ENCODE peak calls at places on chromosomes 12 and 14, in nine cellular contexts. One of them, this sample, is unnamed.

GRCh38 chr12:116274552-116275375 is 2.7 kb downstream of the MED13L start:
- DNase-seq in activated CD4-positive, alpha-beta T cell treated with anti-CD3 and anti-CD28 coated beads, Interleukin-2, amount 50 U/mL, for 48 hours: no peak
- DNase-seq in T-helper 1 cell: no peak
- DNase-seq in central memory CD4-positive, alpha-beta T cell: no peak
- DNase-seq in mammary epithelial cell: no peak
- DNase-seq in hepatic stellate cell: no peak
- DNase-seq in AG08396: no peak
- DNase-seq in HFFc6: no peak
- DNase-seq in neural crest cell: no peak
- DNase-seq in this sample: no peak

GRCh38 chr12:3263282-3263681 is 186.1 kb downstream of the TSPAN9 start:
- DNase-seq in neural crest cell: no peak
- DNase-seq in hepatic stellate cell: no peak
- DNase-seq in activated CD4-positive, alpha-beta T cell treated with anti-CD3 and anti-CD28 coated beads, Interleukin-2, amount 50 U/mL, for 48 hours: no peak
- DNase-seq in AG08396: no peak
- DNase-seq in T-helper 1 cell: no peak
- DNase-seq in central memory CD4-positive, alpha-beta T cell: no peak
- DNase-seq in HFFc6: no peak
- DNase-seq in mammary epithelial cell: no peak
- DNase-seq in this sample: no peak

GRCh38 chr14:88667555-88668273 is 104.9 kb downstream of the ZC3H14 start:
- DNase-seq in central memory CD4-positive, alpha-beta T cell: peak; percentile 54
- DNase-seq in neural crest cell: peak; percentile 53
- DNase-seq in mammary epithelial cell: peak; percentile 70
- DNase-seq in activated CD4-positive, alpha-beta T cell treated with anti-CD3 and anti-CD28 coated beads, Interleukin-2, amount 50 U/mL, for 48 hours: peak; percentile 21
- DNase-seq in AG08396: peak; percentile 77
- DNase-seq in HFFc6: peak; percentile 75
- DNase-seq in hepatic stellate cell: peak; percentile 61
- DNase-seq in T-helper 1 cell: peak; percentile 56
- DNase-seq in this sample: peak; percentile 41

GRCh38 chr14:73884438-73885190 is 2.0 kb upstream of the ZNF410 start:
- DNase-seq in central memory CD4-positive, alpha-beta T cell: no peak
- DNase-seq in T-helper 1 cell: no peak
- DNase-seq in mammary epithelial cell: no peak
- DNase-seq in HFFc6: no peak
- DNase-seq in neural crest cell: no peak
- DNase-seq in activated CD4-positive, alpha-beta T cell treated with anti-CD3 and anti-CD28 coated beads, Interleukin-2, amount 50 U/mL, for 48 hours: no peak
- DNase-seq in AG08396: no peak
- DNase-seq in hepatic stellate cell: no peak
- DNase-seq in this sample: no peak

GRCh38 chr14:21525995-21526671 is at the start of gene SALL2:
- DNase-seq in mammary epithelial cell: no peak
- DNase-seq in activated CD4-positive, alpha-beta T cell treated with anti-CD3 and anti-CD28 coated beads, Interleukin-2, amount 50 U/mL, for 48 hours: peak; percentile 82
- DNase-seq in AG08396: peak; percentile 58
- DNase-seq in HFFc6: no peak
- DNase-seq in T-helper 1 cell: peak; percentile 32
- DNase-seq in hepatic stellate cell: peak; percentile 22
- DNase-seq in neural crest cell: peak; percentile 76
- DNase-seq in central memory CD4-positive, alpha-beta T cell: peak; percentile 33
- DNase-seq in this sample: peak; percentile 58

GRCh38 chr12:581321-581720 is 81.9 kb downstream of the NINJ2 start:
- DNase-seq in AG08396: no peak
- DNase-seq in activated CD4-positive, alpha-beta T cell treated with anti-CD3 and anti-CD28 coated beads, Interleukin-2, amount 50 U/mL, for 48 hours: no peak
- DNase-seq in mammary epithelial cell: no peak
- DNase-seq in HFFc6: no peak
- DNase-seq in hepatic stellate cell: no peak
- DNase-seq in T-helper 1 cell: no peak
- DNase-seq in central memory CD4-positive, alpha-beta T cell: no peak
- DNase-seq in neural crest cell: no peak
- DNase-seq in this sample: no peak

GRCh38 chr14:104977681-104978647 is at the start of gene AHNAK2:
- DNase-seq in HFFc6: peak; percentile 55
- DNase-seq in central memory CD4-positive, alpha-beta T cell: peak; percentile 29
- DNase-seq in mammary epithelial cell: peak; percentile 75
- DNase-seq in neural crest cell: peak; percentile 73
- DNase-seq in hepatic stellate cell: peak; percentile 76
- DNase-seq in T-helper 1 cell: peak; percentile 27
- DNase-seq in activated CD4-positive, alpha-beta T cell treated with anti-CD3 and anti-CD28 coated beads, Interleukin-2, amount 50 U/mL, for 48 hours: peak; percentile 64
- DNase-seq in AG08396: peak; percentile 89
- DNase-seq in this sample: peak; percentile 49

GRCh38 chr12:113831486-113831885 is 134.6 kb downstream of the RBM19 start:
- DNase-seq in AG08396: no peak
- DNase-seq in mammary epithelial cell: no peak
- DNase-seq in T-helper 1 cell: no peak
- DNase-seq in neural crest cell: no peak
- DNase-seq in central memory CD4-positive, alpha-beta T cell: no peak
- DNase-seq in HFFc6: no peak
- DNase-seq in hepatic stellate cell: no peak
- DNase-seq in activated CD4-positive, alpha-beta T cell treated with anti-CD3 and anti-CD28 coated beads, Interleukin-2, amount 50 U/mL, for 48 hours: no peak
- DNase-seq in this sample: no peak

GRCh38 chr14:52906141-52906601 is 44.7 kb downstream of the FERMT2 start:
- DNase-seq in HFFc6: peak; percentile 84
- DNase-seq in hepatic stellate cell: peak; percentile 59
- DNase-seq in activated CD4-positive, alpha-beta T cell treated with anti-CD3 and anti-CD28 coated beads, Interleukin-2, amount 50 U/mL, for 48 hours: no peak
- DNase-seq in AG08396: peak; percentile 26
- DNase-seq in neural crest cell: no peak
- DNase-seq in mammary epithelial cell: peak; percentile 83
- DNase-seq in central memory CD4-positive, alpha-beta T cell: no peak
- DNase-seq in T-helper 1 cell: no peak
- DNase-seq in this sample: no peak

GRCh38 chr12:116736962-116737773 is 701 bp downstream of the SPRING1 start:
- DNase-seq in AG08396: peak; percentile 46
- DNase-seq in hepatic stellate cell: peak; percentile 37
- DNase-seq in activated CD4-positive, alpha-beta T cell treated with anti-CD3 and anti-CD28 coated beads, Interleukin-2, amount 50 U/mL, for 48 hours: peak; percentile 5
- DNase-seq in HFFc6: no peak
- DNase-seq in neural crest cell: no peak
- DNase-seq in T-helper 1 cell: no peak
- DNase-seq in central memory CD4-positive, alpha-beta T cell: no peak
- DNase-seq in mammary epithelial cell: peak; percentile 12
- DNase-seq in this sample: no peak

GRCh38 chr12:110694330-110694891 is 5.5 kb upstream of the HVCN1 start:
- DNase-seq in AG08396: no peak
- DNase-seq in central memory CD4-positive, alpha-beta T cell: no peak
- DNase-seq in neural crest cell: no peak
- DNase-seq in hepatic stellate cell: no peak
- DNase-seq in mammary epithelial cell: no peak
- DNase-seq in HFFc6: no peak
- DNase-seq in T-helper 1 cell: no peak
- DNase-seq in activated CD4-positive, alpha-beta T cell treated with anti-CD3 and anti-CD28 coated beads, Interleukin-2, amount 50 U/mL, for 48 hours: no peak
- DNase-seq in this sample: no peak

GRCh38 chr12:21607701-21608100 is 3.1 kb upstream of the GYS2 start:
- DNase-seq in T-helper 1 cell: peak; percentile 17
- DNase-seq in AG08396: no peak
- DNase-seq in neural crest cell: no peak
- DNase-seq in central memory CD4-positive, alpha-beta T cell: peak; percentile 25
- DNase-seq in activated CD4-positive, alpha-beta T cell treated with anti-CD3 and anti-CD28 coated beads, Interleukin-2, amount 50 U/mL, for 48 hours: no peak
- DNase-seq in hepatic stellate cell: no peak
- DNase-seq in mammary epithelial cell: no peak
- DNase-seq in HFFc6: peak; percentile 1
- DNase-seq in this sample: no peak

GRCh38 chr12:53052419-53053222 is 2.8 kb downstream of the TNS2 start:
- DNase-seq in activated CD4-positive, alpha-beta T cell treated with anti-CD3 and anti-CD28 coated beads, Interleukin-2, amount 50 U/mL, for 48 hours: no peak
- DNase-seq in central memory CD4-positive, alpha-beta T cell: no peak
- DNase-seq in AG08396: peak; percentile 80
- DNase-seq in HFFc6: peak; percentile 53
- DNase-seq in T-helper 1 cell: no peak
- DNase-seq in neural crest cell: no peak
- DNase-seq in hepatic stellate cell: peak; percentile 85
- DNase-seq in mammary epithelial cell: peak; percentile 51
- DNase-seq in this sample: no peak

GRCh38 chr14:101507306-101508150 is 53.8 kb upstream of the DIO3 start:
- DNase-seq in AG08396: no peak
- DNase-seq in neural crest cell: no peak
- DNase-seq in activated CD4-positive, alpha-beta T cell treated with anti-CD3 and anti-CD28 coated beads, Interleukin-2, amount 50 U/mL, for 48 hours: no peak
- DNase-seq in hepatic stellate cell: no peak
- DNase-seq in central memory CD4-positive, alpha-beta T cell: no peak
- DNase-seq in T-helper 1 cell: no peak
- DNase-seq in HFFc6: no peak
- DNase-seq in mammary epithelial cell: no peak
- DNase-seq in this sample: no peak

GRCh38 chr14:51487848-51488247 is 163.9 kb upstream of the FRMD6 start:
- DNase-seq in HFFc6: no peak
- DNase-seq in hepatic stellate cell: no peak
- DNase-seq in mammary epithelial cell: no peak
- DNase-seq in AG08396: no peak
- DNase-seq in activated CD4-positive, alpha-beta T cell treated with anti-CD3 and anti-CD28 coated beads, Interleukin-2, amount 50 U/mL, for 48 hours: no peak
- DNase-seq in neural crest cell: no peak
- DNase-seq in central memory CD4-positive, alpha-beta T cell: no peak
- DNase-seq in T-helper 1 cell: no peak
- DNase-seq in this sample: no peak

GRCh38 chr14:77279719-77280118 is 8.7 kb upstream of the NGB start:
- DNase-seq in activated CD4-positive, alpha-beta T cell treated with anti-CD3 and anti-CD28 coated beads, Interleukin-2, amount 50 U/mL, for 48 hours: no peak
- DNase-seq in AG08396: no peak
- DNase-seq in HFFc6: no peak
- DNase-seq in neural crest cell: no peak
- DNase-seq in central memory CD4-positive, alpha-beta T cell: no peak
- DNase-seq in hepatic stellate cell: no peak
- DNase-seq in mammary epithelial cell: no peak
- DNase-seq in T-helper 1 cell: no peak
- DNase-seq in this sample: no peak

GRCh38 chr12:45231515-45232145 is 15.7 kb downstream of the ANO6 start:
- DNase-seq in HFFc6: peak; percentile 70
- DNase-seq in AG08396: no peak
- DNase-seq in central memory CD4-positive, alpha-beta T cell: no peak
- DNase-seq in hepatic stellate cell: no peak
- DNase-seq in activated CD4-positive, alpha-beta T cell treated with anti-CD3 and anti-CD28 coated beads, Interleukin-2, amount 50 U/mL, for 48 hours: no peak
- DNase-seq in mammary epithelial cell: peak; percentile 62
- DNase-seq in T-helper 1 cell: no peak
- DNase-seq in neural crest cell: no peak
- DNase-seq in this sample: no peak

GRCh38 chr14:94022532-94023411 is 3.4 kb upstream of the OTUB2 start:
- DNase-seq in hepatic stellate cell: no peak
- DNase-seq in central memory CD4-positive, alpha-beta T cell: no peak
- DNase-seq in AG08396: no peak
- DNase-seq in T-helper 1 cell: no peak
- DNase-seq in neural crest cell: no peak
- DNase-seq in mammary epithelial cell: no peak
- DNase-seq in activated CD4-positive, alpha-beta T cell treated with anti-CD3 and anti-CD28 coated beads, Interleukin-2, amount 50 U/mL, for 48 hours: no peak
- DNase-seq in HFFc6: no peak
- DNase-seq in this sample: no peak

GRCh38 chr12:109737111-109737510 is 23.5 kb downstream of the FAM222A start:
- DNase-seq in AG08396: no peak
- DNase-seq in activated CD4-positive, alpha-beta T cell treated with anti-CD3 and anti-CD28 coated beads, Interleukin-2, amount 50 U/mL, for 48 hours: no peak
- DNase-seq in mammary epithelial cell: no peak
- DNase-seq in hepatic stellate cell: no peak
- DNase-seq in central memory CD4-positive, alpha-beta T cell: no peak
- DNase-seq in neural crest cell: no peak
- DNase-seq in HFFc6: no peak
- DNase-seq in T-helper 1 cell: no peak
- DNase-seq in this sample: no peak

GRCh38 chr12:28351414-28351813 is 161.2 kb downstream of the CCDC91 start:
- DNase-seq in central memory CD4-positive, alpha-beta T cell: no peak
- DNase-seq in AG08396: no peak
- DNase-seq in hepatic stellate cell: no peak
- DNase-seq in neural crest cell: no peak
- DNase-seq in T-helper 1 cell: no peak
- DNase-seq in HFFc6: no peak
- DNase-seq in activated CD4-positive, alpha-beta T cell treated with anti-CD3 and anti-CD28 coated beads, Interleukin-2, amount 50 U/mL, for 48 hours: no peak
- DNase-seq in mammary epithelial cell: no peak
- DNase-seq in this sample: no peak

GRCh38 chr12:96215933-96216273 is 21.7 kb downstream of the ELK3 start:
- DNase-seq in central memory CD4-positive, alpha-beta T cell: no peak
- DNase-seq in AG08396: no peak
- DNase-seq in mammary epithelial cell: no peak
- DNase-seq in T-helper 1 cell: no peak
- DNase-seq in HFFc6: no peak
- DNase-seq in neural crest cell: no peak
- DNase-seq in hepatic stellate cell: no peak
- DNase-seq in activated CD4-positive, alpha-beta T cell treated with anti-CD3 and anti-CD28 coated beads, Interleukin-2, amount 50 U/mL, for 48 hours: no peak
- DNase-seq in this sample: no peak

GRCh38 chr12:2641209-2641608 is 153.6 kb upstream of the FKBP4 start:
- DNase-seq in HFFc6: peak; percentile 35
- DNase-seq in AG08396: peak; percentile 54
- DNase-seq in neural crest cell: peak; percentile 20
- DNase-seq in T-helper 1 cell: no peak
- DNase-seq in hepatic stellate cell: peak; percentile 51
- DNase-seq in activated CD4-positive, alpha-beta T cell treated with anti-CD3 and anti-CD28 coated beads, Interleukin-2, amount 50 U/mL, for 48 hours: no peak
- DNase-seq in mammary epithelial cell: no peak
- DNase-seq in central memory CD4-positive, alpha-beta T cell: no peak
- DNase-seq in this sample: no peak

GRCh38 chr12:84270470-84271140 is 642.0 kb downstream of the SLC6A15 start:
- DNase-seq in hepatic stellate cell: no peak
- DNase-seq in mammary epithelial cell: no peak
- DNase-seq in T-helper 1 cell: no peak
- DNase-seq in neural crest cell: no peak
- DNase-seq in HFFc6: no peak
- DNase-seq in central memory CD4-positive, alpha-beta T cell: no peak
- DNase-seq in AG08396: no peak
- DNase-seq in activated CD4-positive, alpha-beta T cell treated with anti-CD3 and anti-CD28 coated beads, Interleukin-2, amount 50 U/mL, for 48 hours: no peak
- DNase-seq in this sample: no peak

This sample was measured in CD8-positive, alpha-beta memory T cell.